ENCODE peak calls at places on chromosomes 6 and 20, in five cellular contexts. A is fibroblast of mammary gland, E is H1, B is progenitor cell of endocrine pancreas, V is fibroblast of the aortic adventitia. U is an unnamed sample.

GRCh38 chr6:4776967-4777925 is 1.0 kb downstream of the CDYL start:
- DNase-seq in E (no peak), A (peak; percentile 54), V (peak; percentile 46), B (no peak), U (peak; percentile 27)

GRCh38 chr6:124512431-124512830 is 449.8 kb upstream of the RNF217 start:
- DNase-seq in B (no peak), E (no peak), A (no peak), V (no peak), U (peak; percentile 20)

GRCh38 chr6:71248306-71248705 is 40.3 kb upstream of the OGFRL1 start:
- DNase-seq in B (no peak), E (peak; percentile 7), V (peak; percentile 7), A (peak; percentile 87), U (no peak)

GRCh38 chr20:57482148-57482547 is 42.8 kb downstream of the CTCFL start:
- DNase-seq in B (no peak), E (no peak), V (no peak), A (no peak), U (no peak)

GRCh38 chr6:152313542-152314482 is 323.4 kb downstream of the SYNE1 start:
- DNase-seq in B (no peak), A (peak; percentile 41), E (no peak), V (peak; percentile 80), U (no peak)

GRCh38 chr6:135922170-135922569 is 70.7 kb downstream of the PDE7B start:
- DNase-seq in A (peak; percentile 100), B (no peak), E (peak; percentile 23), V (peak; percentile 99), U (no peak)

GRCh38 chr20:31698803-31699718 is 23.6 kb downstream of the BCL2L1 start:
- DNase-seq in V (peak; percentile 95), B (no peak), A (peak; percentile 97), E (no peak), U (no peak)

GRCh38 chr6:8940356-8940755 is 505.0 kb upstream of the SLC35B3 start:
- DNase-seq in V (no peak), A (no peak), E (no peak), B (no peak), U (no peak)

GRCh38 chr6:36963451-36964290 is 9.1 kb downstream of the PI16 start:
- DNase-seq in V (peak; percentile 35), E (no peak), A (no peak), B (no peak), U (no peak)

GRCh38 chr6:90131091-90131490 is 165.6 kb downstream of the BACH2 start:
- DNase-seq in A (peak; percentile 22), V (no peak), E (no peak), B (no peak), U (no peak)

GRCh38 chr20:14561733-14562132 is 224.3 kb upstream of the FLRT3 start:
- DNase-seq in A (peak; percentile 47), B (no peak), V (peak; percentile 71), E (no peak), U (no peak)

GRCh38 chr20:2693286-2693995 is 861 bp downstream of the EBF4 start:
- DNase-seq in A (no peak), B (peak; percentile 44), E (no peak), V (no peak), U (peak; percentile 62)

GRCh38 chr6:41759905-41760579 is 12.8 kb upstream of the PGC start:
- DNase-seq in E (no peak), V (no peak), A (no peak), B (no peak), U (no peak)

GRCh38 chr6:101401792-101402617 is 8.5 kb downstream of the GRIK2 start:
- DNase-seq in E (no peak), B (no peak), A (no peak), V (no peak), U (peak; percentile 78)

GRCh38 chr20:59158673-59159072 is 4.9 kb upstream of the ZNF831 start:
- DNase-seq in A (no peak), E (no peak), B (no peak), V (no peak), U (no peak)

GRCh38 chr6:91098006-91098405 is 511.1 kb upstream of the MAP3K7 start:
- DNase-seq in A (no peak), E (no peak), V (no peak), B (no peak), U (no peak)

GRCh38 chr6:36070252-36070651 is 42.6 kb downstream of the MAPK14 start:
- DNase-seq in V (no peak), A (no peak), B (no peak), E (no peak), U (no peak)

GRCh38 chr6:40490508-40490907 is 96.7 kb downstream of the LRFN2 start:
- DNase-seq in V (no peak), A (no peak), E (no peak), B (no peak), U (no peak)

GRCh38 chr20:884983-885952 is 30.9 kb downstream of the ANGPT4 start:
- DNase-seq in A (peak; percentile 9), V (peak; percentile 34), E (peak; percentile 91), B (peak; percentile 54), U (peak; percentile 83)

GRCh38 chr6:112337209-112337638 is 9.9 kb upstream of the RFPL4B start:
- DNase-seq in A (peak; percentile 88), B (peak; percentile 18), V (peak; percentile 87), E (peak; percentile 23), U (peak; percentile 69)

GRCh38 chr6:20906938-20907337 is 372.7 kb downstream of the CDKAL1 start:
- DNase-seq in V (peak; percentile 88), B (no peak), E (no peak), A (peak; percentile 96), U (no peak)

GRCh38 chr6:82045965-82046756 is 201.4 kb downstream of the IBTK start:
- DNase-seq in B (no peak), V (peak; percentile 77), A (peak; percentile 98), E (no peak), U (no peak)
- TF ChIP-seq CTCF in B (no peak), V (no peak), A (no peak), E (no peak), U (no peak)

DNA sequence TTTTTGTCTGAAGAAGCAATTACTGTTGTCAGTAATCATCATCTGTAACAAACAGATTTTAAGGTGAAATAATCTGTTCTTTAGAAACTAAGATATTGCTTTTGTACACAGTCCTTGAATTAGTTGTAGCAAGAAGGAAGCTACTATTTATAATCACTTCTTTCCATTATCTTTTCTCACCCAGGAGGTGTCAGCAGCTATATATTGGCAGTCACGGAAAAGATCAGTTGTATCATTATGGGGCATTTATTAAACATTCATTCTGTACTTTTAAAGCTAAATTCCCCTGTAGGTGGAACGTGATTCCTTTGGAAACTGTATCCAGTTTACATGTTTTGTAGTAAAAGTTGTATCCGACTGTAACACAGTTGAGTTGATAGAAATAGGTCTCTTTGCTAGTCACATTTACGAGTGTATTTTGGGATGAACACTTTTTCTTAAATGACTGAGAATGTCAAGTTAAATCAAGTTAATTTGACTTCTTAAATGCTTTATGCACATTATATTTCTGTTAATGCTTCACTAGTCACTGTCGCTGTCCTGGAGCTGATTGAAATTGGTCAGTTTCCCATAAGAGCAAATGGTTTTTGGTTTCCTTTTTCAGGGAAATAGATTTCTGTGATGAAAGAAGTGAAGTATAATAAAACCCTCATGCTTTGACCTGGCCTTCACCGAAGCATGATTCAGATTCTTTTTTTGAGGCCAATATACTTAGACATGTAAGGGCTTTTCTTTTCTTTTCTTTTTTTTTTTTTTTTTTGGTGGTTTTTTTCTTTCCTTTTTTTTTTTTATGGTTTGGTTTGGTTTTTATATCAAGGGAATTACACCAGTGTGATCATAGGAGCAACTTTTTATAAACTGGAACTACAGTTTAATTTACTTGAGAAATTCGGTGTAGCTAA is 5.1 kb downstream of the QKI start:
- DNase-seq in E (no peak), V (peak; percentile 60), B (no peak), A (peak; percentile 70), U (no peak)
- TF ChIP-seq CTCF in E (no peak), V (no peak), B (no peak), A (no peak), U (no peak)

GRCh38 chr6:144023216-144023615 is 15.2 kb upstream of the PLAGL1 start:
- DNase-seq in A (no peak), E (no peak), V (no peak), B (no peak), U (no peak)
- TF ChIP-seq CTCF in A (no peak), E (no peak), V (no peak), B (no peak), U (no peak)

GRCh38 chr6:168012431-168013249 is 15.2 kb downstream of the KIF25 start:
- DNase-seq in V (no peak), A (no peak), E (no peak), B (no peak), U (no peak)
- TF ChIP-seq CTCF in V (no peak), A (no peak), E (no peak), B (no peak), U (no peak)

GRCh38 chr6:7656355-7656754 is 66.4 kb downstream of the SNRNP48 start:
- DNase-seq in E (no peak), B (no peak), V (no peak), A (no peak), U (no peak)

GRCh38 chr6:7647504-7647903 is 57.5 kb downstream of the SNRNP48 start:
- DNase-seq in A (no peak), E (no peak), V (no peak), B (no peak), U (no peak)

GRCh38 chr6:7650876-7651275 is 60.9 kb downstream of the SNRNP48 start:
- DNase-seq in B (no peak), A (no peak), V (peak; percentile 80), E (no peak), U (no peak)

GRCh38 chr6:7649037-7649810 is 59.2 kb downstream of the SNRNP48 start:
- DNase-seq in E (no peak), B (no peak), V (no peak), A (no peak), U (no peak)

DNA sequence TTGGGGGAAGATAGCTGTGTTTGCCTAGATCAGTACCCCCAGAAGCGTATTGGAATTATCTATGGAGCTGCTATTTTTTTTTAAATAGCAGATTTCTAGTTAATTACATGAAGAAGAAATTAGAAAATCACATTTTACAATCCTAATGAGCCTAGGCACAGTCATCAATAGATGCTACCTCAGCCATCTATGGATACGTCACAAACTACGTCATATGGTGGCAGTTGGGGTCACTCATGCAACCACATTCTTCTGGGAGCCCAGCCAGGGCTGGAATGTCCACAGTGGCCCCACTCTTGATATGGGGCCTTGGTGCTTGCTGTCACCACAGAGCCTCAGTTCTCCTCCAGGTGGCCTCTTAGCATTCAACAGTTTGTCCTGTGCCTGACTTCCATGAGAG is 63.0 kb downstream of the SNRNP48 start:
- DNase-seq in V (no peak), E (no peak), A (no peak), B (no peak), U (no peak)
- TF ChIP-seq CTCF in V (no peak), E (no peak), A (no peak), B (no peak), U (no peak)

GRCh38 chr20:15739056-15739455 is 834.2 kb downstream of the KIF16B start:
- DNase-seq in B (no peak), A (peak; percentile 7), V (no peak), E (no peak), U (no peak)

GRCh38 chr20:15742076-15742475 is 831.2 kb downstream of the KIF16B start:
- DNase-seq in V (no peak), B (no peak), A (no peak), E (no peak), U (no peak)

GRCh38 chr20:15740046-15740775 is 833.0 kb downstream of the KIF16B start:
- DNase-seq in E (no peak), B (no peak), A (no peak), V (no peak), U (no peak)

DNA sequence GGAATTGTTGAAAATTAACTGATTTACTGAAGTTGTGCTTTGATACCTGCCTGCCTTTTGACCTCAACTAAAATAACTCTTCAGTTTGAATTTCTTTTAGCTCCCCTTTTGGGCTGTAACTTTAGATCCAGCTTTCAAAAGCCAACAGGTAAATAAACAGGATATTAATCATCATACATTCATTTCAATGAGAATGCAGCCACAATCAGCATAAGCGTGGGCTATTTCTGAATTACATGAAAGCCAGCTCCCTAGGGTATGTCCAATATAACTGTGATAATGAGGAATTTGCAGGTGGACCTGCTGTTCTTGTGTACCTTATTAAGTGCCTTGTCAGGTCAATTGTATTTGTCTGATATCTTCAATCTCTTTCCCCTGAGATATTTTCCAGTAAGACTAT is 830.6 kb downstream of the KIF16B start:
- DNase-seq in B (no peak), A (no peak), E (no peak), V (no peak), U (no peak)
- TF ChIP-seq CTCF in B (no peak), A (no peak), E (no peak), V (no peak), U (no peak)